ENCODE peak calls at places on chromosomes 4 and X, in four cellular contexts. B is astrocyte, U is neural progenitor cell, O is HCT116. Z is an unnamed sample.

GRCh38 chr4:75376543-75376942 is 137.7 kb downstream of the RCHY1 start:
- DNase-seq in B (no peak), U (no peak), O (no peak), Z (no peak)

GRCh38 chr4:24103434-24104168 is 213.8 kb upstream of the PPARGC1A start:
- DNase-seq in B (peak; percentile 62), U (no peak), O (no peak), Z (no peak)

GRCh38 chr4:77342170-77342810 is 185.3 kb downstream of the CCNG2 start:
- DNase-seq in B (no peak), U (no peak), O (no peak), Z (no peak)

GRCh38 chr4:48124870-48125269 is 9.2 kb downstream of the TXK start:
- DNase-seq in B (no peak), U (no peak), O (no peak), Z (no peak)

GRCh38 chr4:36244257-36245084 is at the start of gene ARAP2:
- DNase-seq in B (peak; percentile 53), U (peak; percentile 80), O (peak; percentile 61), Z (no peak)

GRCh38 chr4:170990989-170991589 is 822.1 kb upstream of the GALNTL6 start:
- DNase-seq in B (no peak), U (peak; percentile 78), O (peak; percentile 37), Z (peak; percentile 35)

GRCh38 chr4:41385486-41385885 is 128.8 kb downstream of the UCHL1 start:
- DNase-seq in B (no peak), U (no peak), O (no peak), Z (no peak)

GRCh38 chrX:9341305-9342201 is 123.3 kb upstream of the TBL1X start:
- DNase-seq in B (peak; percentile 22), U (peak; percentile 47), O (no peak), Z (peak; percentile 83)

GRCh38 chr4:130043796-130044195 is 947.8 kb downstream of the C4orf33 start:
- DNase-seq in B (no peak), U (no peak), O (no peak), Z (peak; percentile 42)

GRCh38 chrX:334331-334891 is 15.8 kb upstream of the GTPBP6 start:
- DNase-seq in B (no peak), U (no peak), O (no peak), Z (no peak)

GRCh38 chrX:15146515-15146914 is 123.4 kb downstream of the ASB9 start:
- DNase-seq in B (no peak), U (peak; percentile 39), O (no peak), Z (no peak)

GRCh38 chr4:7434766-7435150 is at the start of gene PSAPL1:
- DNase-seq in B (peak; percentile 9), U (peak; percentile 31), O (peak; percentile 16), Z (no peak)

GRCh38 chr4:178970433-178971140 is 1528.3 kb upstream of the AGA start:
- DNase-seq in B (no peak), U (no peak), O (no peak), Z (no peak)

GRCh38 chrX:42680651-42681050 is 97.3 kb downstream of the PPP1R2C start:
- DNase-seq in B (peak; percentile 12), U (peak; percentile 57), O (no peak), Z (no peak)

GRCh38 chrX:133254666-133255065 is 36.5 kb upstream of the TFDP3 start:
- DNase-seq in B (peak; percentile 49), U (no peak), O (no peak), Z (no peak)

GRCh38 chr4:52961666-52962412 is 99.7 kb downstream of the RASL11B start:
- DNase-seq in B (no peak), U (no peak), O (no peak), Z (no peak)

GRCh38 chrX:23656684-23657083 is 10.6 kb upstream of the PRDX4 start:
- DNase-seq in B (peak; percentile 12), U (no peak), O (no peak), Z (no peak)

GRCh38 chr4:8218371-8219050 is 19.4 kb downstream of the SH3TC1 start:
- DNase-seq in B (no peak), U (no peak), O (no peak), Z (no peak)

GRCh38 chr4:131091896-131092295 is 1995.9 kb downstream of the C4orf33 start:
- DNase-seq in B (peak; percentile 39), U (peak; percentile 57), O (peak; percentile 48), Z (peak; percentile 73)

GRCh38 chr4:169253087-169253675 is 17.6 kb downstream of the SH3RF1 start:
- DNase-seq in B (peak; percentile 53), U (no peak), O (no peak), Z (no peak)

GRCh38 chrX:18887177-18887820 is 96.6 kb downstream of the PHKA2 start:
- DNase-seq in B (no peak), U (no peak), O (no peak), Z (no peak)

GRCh38 chr4:5018603-5019002 is 655 bp downstream of the CYTL1 start:
- DNase-seq in B (no peak), U (no peak), O (no peak), Z (no peak)
- TF ChIP-seq EZH2 in B (no peak), U (no peak), O (no peak), Z (no peak)

DNA sequence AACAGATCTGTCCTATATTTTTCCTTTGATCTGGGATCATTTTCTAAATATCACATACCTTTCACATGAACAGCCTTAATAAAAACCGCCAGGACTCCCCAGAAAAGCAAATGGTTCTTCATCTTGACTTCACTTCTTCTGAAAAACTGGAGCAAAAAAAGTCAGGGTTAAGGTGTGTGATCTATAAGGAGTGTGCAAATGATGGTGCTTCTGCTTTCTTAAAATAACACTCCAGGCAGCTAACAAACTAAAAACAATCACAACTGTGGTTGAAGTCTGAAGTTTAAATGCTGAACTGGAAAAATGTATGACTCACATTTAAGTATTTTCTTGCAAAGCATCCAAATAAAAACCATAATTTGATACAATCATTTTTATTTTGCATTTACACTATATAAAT is at the start of gene JCHAIN:
- DNase-seq in B (peak; percentile 35), U (no peak), O (no peak), Z (no peak)
- H3K4me3 ChIP-seq in B (no peak within 1 kb of the TSS), U (no peak within 1 kb of the TSS), O (no peak within 1 kb of the TSS), Z (no peak within 1 kb of the TSS)

GRCh38 chr4:56821394-56822263 is at the start of gene SPINK2:
- DNase-seq in B (no peak), U (peak; percentile 87), O (peak; percentile 44), Z (no peak)
- TF ChIP-seq EZH2 in B (peak; percentile 85), U (peak; percentile 73), O (no peak), Z (no peak)

GRCh38 chr4:159048166-159048886 is 54.6 kb upstream of the RAPGEF2 start:
- DNase-seq in B (peak; percentile 94), U (peak; percentile 57), O (no peak), Z (no peak)
- H3K4me3 ChIP-seq in B (peak overlapping the region; percentile 53), U (no peak overlapping the region), O (no peak overlapping the region), Z (no peak overlapping the region)

DNA sequence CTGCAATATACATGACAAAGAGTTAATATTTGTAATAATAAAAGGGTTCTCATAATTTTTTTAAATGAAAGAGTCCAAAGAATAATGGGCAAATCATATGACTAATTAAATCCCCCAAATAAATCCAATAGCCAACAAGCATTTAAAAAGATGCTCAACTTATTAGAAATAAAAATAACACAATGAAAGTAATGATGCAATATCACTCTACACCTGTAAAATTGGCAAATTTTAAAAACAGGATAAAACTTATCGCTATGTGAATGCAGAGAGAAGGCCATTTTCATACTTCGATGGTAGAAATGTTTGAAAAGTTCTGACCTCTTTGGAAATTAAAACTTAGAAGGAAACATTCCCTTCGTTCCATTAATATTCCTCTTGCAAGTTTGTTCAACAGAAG is 1.9 kb downstream of the F8 start:
- DNase-seq in B (no peak), U (no peak), O (no peak), Z (no peak)
- TF ChIP-seq EZH2 in B (no peak), U (no peak), O (no peak), Z (no peak)

GRCh38 chrX:2484721-2485459 is 15.9 kb downstream of the DHRSX start:
- DNase-seq in B (peak; percentile 38), U (peak; percentile 34), O (no peak), Z (no peak)
- H3K4me3 ChIP-seq in B (peak overlapping the region; percentile 34), U (no peak overlapping the region), O (no peak overlapping the region), Z (no peak overlapping the region)

GRCh38 chrX:129652565-129653169 is 2.1 kb downstream of the APLN start:
- DNase-seq in B (no peak), U (no peak), O (no peak), Z (no peak)
- TF ChIP-seq EZH2 in B (no peak), U (no peak), O (no peak), Z (no peak)

GRCh38 chr4:1488357-1488756 is 82.1 kb upstream of the NKX1-1 start:
- DNase-seq in B (no peak), U (no peak), O (no peak), Z (no peak)
- H3K4me3 ChIP-seq in B (no peak overlapping the region), U (no peak overlapping the region), O (no peak overlapping the region), Z (no peak overlapping the region)

Z was measured in SK-N-MC.